ENCODE peak calls at places on chromosome 3, in four cellular contexts. A is ovary, U is HepG2, V is endodermal cell. L is an unnamed sample.
A peak's percentile ranks its signal among the peaks of the same experiment; 100 is the strongest.

GRCh38 chr3:140529096-140529495 is 148.8 kb upstream of the TRIM42 start:
- DNase-seq in U (no peak), A (peak; percentile 28), V (no peak), L (no peak)

GRCh38 chr3:145219355-145220196 is 941.4 kb downstream of the PLOD2 start:
- DNase-seq in A (no peak), V (no peak), U (no peak), L (no peak)

GRCh38 chr3:66989860-66990696 is 8.0 kb upstream of the KBTBD8 start:
- DNase-seq in U (peak; percentile 36), V (no peak), A (no peak), L (no peak)

GRCh38 chr3:113255100-113255853 is 43.9 kb downstream of the BOC start:
- DNase-seq in U (no peak), A (no peak), V (peak; percentile 72), L (no peak)

GRCh38 chr3:29324180-29324651 is 43.3 kb downstream of the RBMS3 start:
- DNase-seq in U (no peak), A (peak; percentile 44), V (no peak), L (no peak)

GRCh38 chr3:9690451-9691450 is 12.9 kb upstream of the CPNE9 start:
- DNase-seq in A (no peak), U (no peak), V (no peak), L (no peak)

GRCh38 chr3:72679540-72680198 is 168.6 kb downstream of the SHQ1 start:
- DNase-seq in A (no peak), U (no peak), V (no peak), L (no peak)

GRCh38 chr3:110767838-110768237 is 303.8 kb upstream of the NECTIN3 start:
- DNase-seq in A (no peak), U (no peak), V (no peak), L (no peak)

GRCh38 chr3:11914041-11914440 is 67.4 kb upstream of the TAMM41 start:
- DNase-seq in V (peak; percentile 22), U (no peak), A (no peak), L (no peak)

GRCh38 chr3:28467414-28467813 is 118.8 kb upstream of the AZI2 start:
- DNase-seq in V (peak; percentile 45), A (no peak), U (no peak), L (no peak)

GRCh38 chr3:136960838-136961836 is 3.4 kb downstream of the IL20RB start:
- DNase-seq in U (no peak), A (no peak), V (no peak), L (no peak)

DNA sequence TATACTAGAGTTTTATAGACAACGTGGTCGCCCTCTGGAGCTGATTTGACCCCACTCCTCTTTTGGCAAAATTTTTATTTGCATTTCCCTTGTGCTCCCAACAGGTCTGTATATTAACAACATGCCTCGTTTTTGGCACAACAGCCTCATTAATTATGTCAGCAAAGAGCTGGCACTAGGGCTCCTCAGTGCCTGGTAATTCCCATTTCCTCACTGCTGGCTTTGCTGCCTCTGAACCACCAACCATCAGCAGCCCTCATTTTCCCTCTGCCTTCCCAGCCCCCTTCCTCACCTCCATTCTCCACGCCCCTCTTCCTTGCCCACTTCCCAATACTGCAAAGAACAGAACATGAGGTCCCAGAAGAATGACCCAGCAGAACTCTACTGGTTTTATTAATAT is 204.8 kb downstream of the ABHD5 start:
- DNase-seq in U (no peak), V (no peak), A (no peak), L (no peak)
- H3K36me3 ChIP-seq in U (no peaks in the 10 kb centered on the region), V (no peaks in the 10 kb centered on the region), A (no peaks in the 10 kb centered on the region), L (no peaks in the 10 kb centered on the region)

GRCh38 chr3:118863731-118864322 is 170.8 kb downstream of the IGSF11 start:
- DNase-seq in U (peak; percentile 16), A (no peak), V (peak; percentile 76), L (no peak)
- TF ChIP-seq CTCF in U (peak; percentile 43), A (no peak), V (peak; percentile 65), L (peak; percentile 36)

GRCh38 chr3:196471551-196471950 is 32.0 kb downstream of the RNF168 start:
- DNase-seq in A (no peak), U (no peak), V (no peak), L (no peak)

GRCh38 chr3:196477678-196478077 is 25.9 kb downstream of the RNF168 start:
- DNase-seq in V (no peak), U (no peak), A (no peak), L (no peak)

GRCh38 chr3:196472286-196472685 is 31.3 kb downstream of the RNF168 start:
- DNase-seq in U (no peak), V (no peak), A (no peak), L (no peak)
- H3K36me3 ChIP-seq in U (peaks cover 6% of the 10 kb centered on the region), V (peaks cover 70% of the 10 kb centered on the region), A (no peaks in the 10 kb centered on the region), L (peaks cover 96% of the 10 kb centered on the region)

DNA sequence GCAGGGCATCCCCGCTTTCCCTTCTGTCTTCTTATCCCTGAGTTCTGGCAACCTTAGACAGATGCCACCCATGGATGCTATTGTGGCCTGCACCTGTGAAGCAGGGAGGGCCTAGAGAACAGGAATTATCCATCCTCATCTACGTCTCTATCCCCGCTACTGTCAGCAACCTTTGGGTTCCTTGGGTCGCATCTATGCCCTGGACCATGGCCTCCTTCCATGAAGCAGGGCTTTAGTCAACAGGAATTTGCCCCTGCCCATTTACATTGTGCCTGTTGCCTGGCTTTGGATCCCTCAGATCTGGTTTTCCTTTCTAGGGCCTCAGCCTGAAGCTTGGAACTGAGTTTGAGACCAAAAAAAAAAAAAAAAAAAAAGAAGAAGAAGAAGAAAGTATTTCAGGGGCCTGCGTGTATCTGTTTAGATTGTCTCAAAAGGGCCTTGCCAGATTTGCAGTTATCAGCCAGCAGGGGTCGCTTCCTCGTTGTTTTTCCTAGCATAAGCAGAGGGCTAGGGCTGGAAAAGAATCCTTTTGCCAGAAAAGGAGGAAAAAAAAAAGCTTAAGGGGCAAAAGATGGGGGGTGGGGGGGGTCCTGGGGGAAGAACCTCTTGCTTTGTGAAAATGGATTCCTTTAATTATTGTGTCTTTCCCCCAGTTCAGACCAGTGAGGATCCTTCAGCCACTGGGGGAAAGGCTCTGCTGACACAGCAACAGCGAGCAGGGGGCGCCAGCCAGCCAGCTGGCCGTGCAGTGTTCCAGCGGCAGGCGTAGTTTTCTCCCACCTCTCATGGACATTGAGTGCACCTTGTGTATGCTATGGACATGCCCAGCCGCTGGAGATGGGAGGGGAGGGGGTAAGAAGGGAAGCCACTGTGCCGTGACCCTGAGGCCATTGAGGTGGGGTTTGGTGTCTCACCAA is 65.7 kb upstream of the ALDH1L1 start:
- DNase-seq in A (no peak), U (peak; percentile 48), V (peak; percentile 81), L (no peak)
- TF ChIP-seq CTCF in A (no peak), U (peak; percentile 77), V (peak; percentile 77), L (peak; percentile 14)

GRCh38 chr3:194446172-194446571 is 40.6 kb downstream of the ATP13A3 start:
- DNase-seq in A (no peak), V (no peak), U (no peak), L (no peak)
- H3K36me3 ChIP-seq in A (no peaks in the 10 kb centered on the region), V (peaks cover 79% of the 10 kb centered on the region), U (peaks cover 6% of the 10 kb centered on the region), L (peaks cover 24% of the 10 kb centered on the region)

DNA sequence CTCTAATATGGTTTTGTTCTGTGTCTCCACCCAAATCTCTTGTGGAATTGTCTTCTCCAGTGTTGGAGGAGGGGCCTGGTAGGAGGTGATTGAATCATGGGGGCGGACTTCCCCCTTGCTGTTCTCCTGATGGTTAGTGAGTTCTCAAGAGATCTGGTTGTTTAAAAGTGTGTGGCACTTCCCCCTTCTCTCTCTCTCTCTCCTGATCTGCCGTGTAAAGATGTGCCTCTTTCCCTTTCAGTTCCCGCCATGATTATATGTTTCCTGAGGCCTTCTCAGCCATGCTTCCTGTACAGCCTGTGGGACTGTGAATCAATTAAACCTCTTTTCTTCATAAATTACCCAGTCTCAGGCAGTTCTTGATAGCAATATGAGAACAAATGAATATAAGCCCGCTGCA is 33.1 kb downstream of the RETNLB start:
- DNase-seq in U (no peak), V (no peak), A (no peak), L (no peak)
- TF ChIP-seq CTCF in U (no peak), V (no peak), A (no peak), L (no peak)

GRCh38 chr3:124833710-124834332 is 53.3 kb downstream of the ITGB5 start:
- DNase-seq in A (no peak), V (peak; percentile 33), U (peak; percentile 99), L (no peak)

GRCh38 chr3:124837065-124837464 is 50.1 kb downstream of the ITGB5 start:
- DNase-seq in A (no peak), V (no peak), U (no peak), L (no peak)

GRCh38 chr3:124832782-124833709 is 54.1 kb downstream of the ITGB5 start:
- DNase-seq in A (no peak), V (no peak), U (no peak), L (no peak)

GRCh38 chr3:124836448-124836847 is 50.7 kb downstream of the ITGB5 start:
- DNase-seq in U (no peak), V (no peak), A (no peak), L (no peak)

GRCh38 chr3:124834723-124835718 is 52.1 kb downstream of the ITGB5 start:
- DNase-seq in U (peak; percentile 99), A (peak; percentile 65), V (peak; percentile 86), L (no peak)
- H3K36me3 ChIP-seq in U (peaks cover 9% of the 10 kb centered on the region), A (no peaks in the 10 kb centered on the region), V (peaks cover 93% of the 10 kb centered on the region), L (no peaks in the 10 kb centered on the region)